ENCODE peak calls at places on chromosomes 12 and 14, in six cellular contexts. J, X, U, E, S and C are unnamed samples.

GRCh38 chr12:46382425-46382973 is 9.9 kb upstream of the SLC38A2 start:
- DNase-seq in J (no peak), X (no peak), U (peak), E (no peak), S (no peak), C (no peak)

GRCh38 chr12:119176267-119177055 is 2.3 kb upstream of the HSPB8 start:
- DNase-seq in J (no peak), X (no peak), U (peak), E (peak), S (no peak), C (peak)

GRCh38 chr14:76589246-76589645 is 172.0 kb upstream of the VASH1 start:
- DNase-seq in J (no peak), X (no peak), U (peak), E (no peak), S (no peak), C (no peak)

GRCh38 chr14:34355584-34356266 is 106.3 kb downstream of the SPTSSA start:
- DNase-seq in J (no peak), X (no peak), U (peak), E (peak), S (no peak), C (peak)

GRCh38 chr12:122023339-122024131 is 1.9 kb downstream of the BCL7A start:
- DNase-seq in J (no peak), X (no peak), U (peak), E (peak), S (no peak), C (peak)

GRCh38 chr12:123995023-123995422 is 22.0 kb downstream of the ZNF664 start:
- DNase-seq in J (no peak), X (no peak), U (peak), E (no peak), S (no peak), C (no peak)

GRCh38 chr14:103104654-103105511 is 10.4 kb downstream of the EXOC3L4 start:
- DNase-seq in J (peak), X (no peak), U (peak), E (no peak), S (no peak), C (no peak)

GRCh38 chr14:65639216-65639615 is 226.7 kb downstream of the FUT8 start:
- DNase-seq in J (no peak), X (no peak), U (peak), E (no peak), S (no peak), C (no peak)

GRCh38 chr12:19227190-19227879 is 97.8 kb downstream of the PLEKHA5 start:
- DNase-seq in J (no peak), X (no peak), U (no peak), E (no peak), S (no peak), C (no peak)

GRCh38 chr12:124833693-124834122 is 30.0 kb downstream of the SCARB1 start:
- DNase-seq in J (no peak), X (no peak), U (no peak), E (no peak), S (no peak), C (no peak)

GRCh38 chr14:91140672-91141071 is 26.8 kb downstream of the DGLUCY start:
- DNase-seq in J (no peak), X (no peak), U (peak), E (no peak), S (no peak), C (no peak)

GRCh38 chr14:101865288-101865687 is 99.1 kb upstream of the DYNC1H1 start:
- DNase-seq in J (no peak), X (no peak), U (no peak), E (no peak), S (no peak), C (no peak)

GRCh38 chr12:33795536-33795935 is 226.8 kb upstream of the ALG10 start:
- DNase-seq in J (no peak), X (no peak), U (no peak), E (no peak), S (no peak), C (no peak)

GRCh38 chr12:104792570-104792969 is 165.5 kb downstream of the SLC41A2 start:
- DNase-seq in J (no peak), X (no peak), U (peak), E (no peak), S (no peak), C (no peak)

GRCh38 chr12:93186131-93186530 is 191.6 kb upstream of the NUDT4 start:
- DNase-seq in J (no peak), X (no peak), U (no peak), E (peak), S (no peak), C (no peak)

GRCh38 chr12:101573743-101574142 is 21.0 kb upstream of the MYBPC1 start:
- DNase-seq in J (no peak), X (no peak), U (no peak), E (no peak), S (no peak), C (no peak)

GRCh38 chr14:89531661-89532335 is 114.8 kb upstream of the FOXN3 start:
- DNase-seq in J (no peak), X (no peak), U (no peak), E (no peak), S (no peak), C (no peak)

GRCh38 chr14:22039938-22040780 is 366.5 kb upstream of the OR4E1 start:
- DNase-seq in J (no peak), X (no peak), U (peak), E (peak), S (no peak), C (no peak)

GRCh38 chr14:34536951-34537676 is 2.4 kb downstream of the EAPP start:
- DNase-seq in J (no peak), X (no peak), U (peak), E (no peak), S (no peak), C (no peak)

GRCh38 chr12:91178139-91178561 is 4.5 kb downstream of the DCN start:
- DNase-seq in J (no peak), X (no peak), U (peak), E (peak), S (no peak), C (no peak)

GRCh38 chr12:11701398-11701797 is 51.9 kb downstream of the ETV6 start:
- DNase-seq in J (no peak), X (no peak), U (no peak), E (no peak), S (no peak), C (no peak)

GRCh38 chr14:65312859-65313258 is 99.7 kb upstream of the FUT8 start:
- DNase-seq in J (no peak), X (no peak), U (no peak), E (no peak), S (no peak), C (no peak)